ENCODE peak calls at places on chromosome 4, in eight cellular contexts. N is HepG2, B is IMR-90, Y is HCT116, G is A549, J is H1, D is K562, O is GM12878. F is an unnamed sample.

GRCh38 chr4:79467246-79467932 is 59.4 kb upstream of the GK2 start:
- DNase-seq in N (no peak), B (no peak), Y (no peak), G (no peak), J (no peak), D (no peak), O (no peak), F (no peak)

GRCh38 chr4:112257098-112257497 is 25.5 kb downstream of the AP1AR start:
- DNase-seq in N (peak), B (no peak), Y (no peak), G (no peak), J (no peak), D (no peak), O (no peak), F (no peak)

GRCh38 chr4:152211936-152212675 is 323.8 kb downstream of the FBXW7 start:
- DNase-seq in N (no peak), B (no peak), Y (no peak), G (no peak), J (no peak), D (no peak), O (no peak), F (peak)

GRCh38 chr4:89109841-89110540 is 1.3 kb upstream of the TIGD2 start:
- DNase-seq in N (no peak), B (no peak), Y (no peak), G (no peak), J (no peak), D (no peak), O (no peak), F (peak)

GRCh38 chr4:146243141-146243882 is 29.0 kb downstream of the REELD1 start:
- DNase-seq in N (no peak), B (peak), Y (no peak), G (peak), J (peak), D (peak), O (peak), F (no peak)

GRCh38 chr4:1771555-1772305 is 21.4 kb upstream of the FGFR3 start:
- DNase-seq in N (no peak), B (no peak), Y (no peak), G (no peak), J (no peak), D (peak), O (no peak), F (no peak)

GRCh38 chr4:170721812-170722373 is 632.1 kb upstream of the AADAT start:
- DNase-seq in N (no peak), B (no peak), Y (no peak), G (no peak), J (no peak), D (no peak), O (no peak), F (peak)

GRCh38 chr4:147975902-147976301 is 244.0 kb downstream of the ARHGAP10 start:
- DNase-seq in N (no peak), B (peak), Y (no peak), G (no peak), J (no peak), D (no peak), O (no peak), F (no peak)

GRCh38 chr4:86717651-86718050 is 123.5 kb downstream of the PTPN13 start:
- DNase-seq in N (no peak), B (no peak), Y (no peak), G (peak), J (no peak), D (no peak), O (no peak), F (no peak)

GRCh38 chr4:31737419-31737818 is 1017.2 kb downstream of the PCDH7 start:
- DNase-seq in N (no peak), B (no peak), Y (no peak), G (no peak), J (no peak), D (no peak), O (peak), F (no peak)

GRCh38 chr4:75990129-75990528 is 616 bp downstream of the SDAD1 start:
- DNase-seq in N (peak), B (peak), Y (no peak), G (no peak), J (no peak), D (peak), O (no peak), F (peak)

GRCh38 chr4:182246401-182247205 is 3.4 kb downstream of the TENM3 start:
- DNase-seq in N (no peak), B (peak), Y (no peak), G (no peak), J (no peak), D (no peak), O (no peak), F (no peak)

GRCh38 chr4:54185380-54185779 is 43.7 kb upstream of the PDGFRA start:
- DNase-seq in N (no peak), B (no peak), Y (peak), G (peak), J (no peak), D (peak), O (no peak), F (no peak)
- TF ChIP-seq RAD21 in N (no peak), B (no peak), Y (peak), G (no peak), J (no peak), D (no peak), O (no peak), F (no peak)

GRCh38 chr4:46994007-46994405 is 625 bp upstream of the GABRA4 start:
- DNase-seq in N (no peak), B (peak), Y (no peak), G (no peak), J (no peak), D (no peak), O (no peak), F (no peak)
- TF ChIP-seq RAD21 in N (no peak), B (no peak), Y (no peak), G (no peak), J (no peak), D (no peak), O (no peak), F (no peak)

DNA sequence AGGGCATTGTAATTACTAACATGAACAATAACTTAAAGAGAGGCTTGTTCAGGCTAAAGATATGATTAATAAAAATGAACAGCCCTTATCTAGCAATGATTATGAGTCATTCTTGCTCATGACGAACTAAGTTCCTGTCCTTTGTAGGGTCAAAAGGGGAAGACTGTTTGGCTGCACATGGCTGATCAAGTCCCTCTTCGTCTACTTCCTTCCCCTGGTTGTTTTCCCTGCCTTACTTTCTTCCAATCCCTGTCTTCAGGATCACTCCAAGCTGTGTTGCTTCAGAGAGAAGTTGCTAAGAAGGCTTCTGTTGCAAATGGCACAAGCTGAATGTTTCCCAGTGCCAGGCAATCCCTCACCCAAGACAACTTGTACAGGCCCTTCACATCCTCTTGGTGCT is 115.0 kb upstream of the HS3ST1 start:
- DNase-seq in N (no peak), B (peak), Y (peak), G (peak), J (no peak), D (no peak), O (no peak), F (no peak)
- TF ChIP-seq RAD21 in N (no peak), B (no peak), Y (no peak), G (no peak), J (no peak), D (no peak), O (no peak), F (no peak)

DNA sequence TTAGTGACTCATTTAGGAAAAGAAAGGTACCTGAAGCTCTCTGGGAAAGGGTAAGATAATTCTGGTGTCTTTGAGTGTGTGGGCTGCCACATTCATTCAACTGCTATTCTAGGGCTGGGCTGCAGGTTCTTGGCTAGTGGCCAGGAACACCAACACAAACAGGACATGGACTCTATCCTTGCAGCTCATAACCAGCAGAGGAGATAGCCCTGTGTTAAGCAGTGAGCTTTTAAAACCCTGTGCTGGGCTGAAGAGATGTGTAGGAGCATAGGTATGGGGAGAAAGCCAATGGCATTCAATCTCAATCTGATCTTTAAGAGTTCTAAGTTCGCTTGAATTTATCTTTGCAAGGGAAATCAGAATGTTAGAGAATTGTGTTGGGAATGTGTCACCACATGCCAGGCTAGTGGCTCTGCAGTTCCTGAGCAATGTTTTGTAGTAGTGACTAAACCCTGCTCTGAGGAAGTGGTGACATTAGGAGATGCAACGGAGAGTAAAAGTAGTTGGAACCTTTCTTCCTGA is 39.2 kb downstream of the SGMS2 start:
- DNase-seq in N (peak), B (peak), Y (peak), G (peak), J (no peak), D (no peak), O (no peak), F (no peak)
- TF ChIP-seq RAD21 in N (no peak), B (no peak), Y (no peak), G (no peak), J (no peak), D (no peak), O (no peak), F (no peak)

GRCh38 chr4:115851918-115852766 is 738.7 kb upstream of the NDST4 start:
- DNase-seq in N (peak), B (no peak), Y (peak), G (peak), J (peak), D (peak), O (peak), F (peak)
- TF ChIP-seq RAD21 in N (peak), B (no peak), Y (peak), G (peak), J (peak), D (no peak), O (peak), F (peak)

DNA sequence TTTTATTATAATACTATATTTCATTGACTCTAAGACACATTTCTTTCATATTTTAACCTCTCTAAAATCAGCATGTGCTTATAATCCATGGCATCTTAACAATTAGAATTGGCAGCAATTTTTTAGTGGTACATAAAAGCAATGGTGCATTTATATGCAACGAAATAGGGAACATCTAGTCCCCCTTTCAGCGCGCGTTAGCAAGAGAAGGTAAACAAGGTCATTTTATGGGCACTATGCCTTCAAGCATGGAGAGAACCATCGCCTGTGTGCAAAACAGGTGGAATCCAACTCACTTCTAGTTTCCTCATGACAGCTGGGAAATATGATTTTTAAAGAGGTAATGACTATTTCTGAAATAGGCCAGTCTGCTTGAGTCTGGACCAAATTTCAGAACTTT is 6.4 kb downstream of the ADH5 start:
- DNase-seq in N (no peak), B (no peak), Y (no peak), G (no peak), J (no peak), D (no peak), O (no peak), F (no peak)
- TF ChIP-seq RAD21 in N (no peak), B (no peak), Y (no peak), G (no peak), J (no peak), D (no peak), O (no peak), F (no peak)

DNA sequence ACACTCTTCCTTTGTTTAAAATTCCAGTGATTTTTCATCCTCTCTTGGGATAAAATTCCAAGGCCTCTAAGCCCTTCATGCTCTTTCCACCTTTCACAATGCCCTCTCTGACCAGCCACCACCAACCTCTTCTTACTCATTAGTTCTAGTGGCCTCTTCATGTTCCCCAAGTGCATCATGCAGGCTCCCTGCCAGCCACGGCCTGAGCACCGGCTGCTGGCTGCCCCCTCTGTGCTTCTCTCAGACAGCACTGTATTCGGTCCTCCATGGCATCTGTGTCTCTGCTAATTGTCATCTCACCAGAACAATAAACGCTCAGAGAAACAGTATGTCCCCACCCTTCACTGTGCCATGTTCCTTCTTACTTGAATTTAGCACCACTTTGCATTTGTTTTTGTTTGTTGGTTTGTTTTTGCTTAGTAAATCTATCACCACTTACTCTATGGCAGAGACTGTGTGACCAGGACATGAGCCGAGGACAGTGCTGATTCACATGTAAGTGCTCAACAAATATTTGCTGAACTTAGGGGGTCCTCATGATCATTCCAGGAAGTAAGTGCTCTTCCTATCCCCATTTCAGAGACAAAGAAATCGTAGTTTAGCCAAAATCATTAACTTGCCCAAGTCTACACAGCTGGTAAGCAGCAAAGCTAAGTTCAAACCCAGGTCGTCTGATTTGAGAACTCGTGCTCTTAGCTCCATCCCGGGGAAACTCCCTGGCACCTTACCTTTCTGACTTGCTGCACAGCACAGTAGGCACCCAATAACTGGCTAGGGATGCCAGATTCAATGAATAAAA is 77.1 kb upstream of the UCP1 start:
- DNase-seq in N (peak), B (peak), Y (no peak), G (no peak), J (no peak), D (no peak), O (no peak), F (no peak)
- TF ChIP-seq RAD21 in N (no peak), B (no peak), Y (no peak), G (no peak), J (no peak), D (no peak), O (no peak), F (no peak)